ENCODE peak calls at places on chromosomes 2 and 18, in eight cellular contexts. U is GM03348, V is Calu3, A is kidney, X is colonic mucosa, B is NCI-H69, H is AG09319, W is transverse colon. P is an unnamed sample.

GRCh38 chr2:157492189-157492773 is 48.4 kb upstream of the CYTIP start:
- DNase-seq in A (peak; percentile 67), W (peak; percentile 77), B (peak; percentile 71), X (peak; percentile 77), V (peak; percentile 76), H (no peak), U (peak; percentile 78), P (peak; percentile 29)

GRCh38 chr2:166765141-166765540 is 123.1 kb upstream of the XIRP2 start:
- DNase-seq in X (no peak), U (no peak), A (no peak), H (no peak), B (peak; percentile 62), V (no peak), W (no peak), P (no peak)

GRCh38 chr2:177396630-177397460 is 4.3 kb downstream of the AGPS start:
- DNase-seq in V (peak; percentile 28), B (peak; percentile 26), W (no peak), X (no peak), U (peak; percentile 57), H (peak; percentile 24), A (no peak), P (no peak)

GRCh38 chr18:76764296-76764901 is 58.0 kb upstream of the ZNF236 start:
- DNase-seq in W (no peak), U (no peak), H (no peak), X (no peak), A (no peak), B (peak; percentile 25), V (no peak), P (peak; percentile 54)

GRCh38 chr2:37776487-37776886 is 105.0 kb upstream of the CDC42EP3 start:
- DNase-seq in W (no peak), A (no peak), U (peak; percentile 80), V (peak; percentile 24), X (no peak), H (no peak), B (no peak), P (no peak)

GRCh38 chr2:162487816-162488215 is 143.9 kb downstream of the GCA start:
- DNase-seq in A (no peak), V (no peak), X (no peak), B (no peak), U (no peak), H (no peak), W (no peak), P (no peak)

GRCh38 chr2:146917430-146918037 is 927.3 kb upstream of the ACVR2A start:
- DNase-seq in A (no peak), B (no peak), H (no peak), X (no peak), U (no peak), W (no peak), V (no peak), P (no peak)

GRCh38 chr2:237184192-237184922 is 98.7 kb downstream of the COPS8 start:
- DNase-seq in A (no peak), B (no peak), V (no peak), X (no peak), U (no peak), H (no peak), W (no peak), P (no peak)

GRCh38 chr2:151918308-151918707 is 90.1 kb upstream of the ARL5A start:
- DNase-seq in W (no peak), A (no peak), U (no peak), H (no peak), B (no peak), V (no peak), X (no peak), P (no peak)

GRCh38 chr2:102304268-102304667 is 7.1 kb upstream of the IL1RL1 start:
- DNase-seq in W (no peak), H (no peak), X (no peak), B (no peak), V (no peak), A (no peak), U (no peak), P (no peak)

GRCh38 chr18:50051288-50051687 is 143.7 kb downstream of the MYO5B start:
- DNase-seq in H (no peak), W (no peak), B (peak; percentile 59), V (peak; percentile 50), X (no peak), A (no peak), U (no peak), P (no peak)

GRCh38 chr2:150141241-150142001 is 346.0 kb downstream of the RND3 start:
- DNase-seq in A (no peak), X (no peak), B (peak; percentile 62), W (no peak), U (no peak), H (no peak), V (no peak), P (no peak)

GRCh38 chr18:52615321-52615720 is 275.3 kb downstream of the DCC start:
- DNase-seq in W (no peak), X (no peak), U (no peak), H (no peak), A (no peak), B (no peak), V (no peak), P (no peak)

GRCh38 chr18:32770181-32770650 is 2.6 kb downstream of the KLHL14 start:
- DNase-seq in V (no peak), U (no peak), W (no peak), X (no peak), B (peak; percentile 95), H (no peak), A (peak; percentile 85), P (no peak)

GRCh38 chr2:58727977-58728656 is 487.0 kb upstream of the FANCL start:
- DNase-seq in W (no peak), U (no peak), V (no peak), A (no peak), X (no peak), B (no peak), H (no peak), P (no peak)

GRCh38 chr2:179749210-179749609 is 112.2 kb downstream of the ZNF385B start:
- DNase-seq in X (no peak), B (peak; percentile 20), A (no peak), U (peak; percentile 51), V (no peak), H (no peak), W (no peak), P (no peak)

GRCh38 chr2:14454102-14454676 is 178.3 kb upstream of the LRATD1 start:
- DNase-seq in X (no peak), U (no peak), H (no peak), B (peak; percentile 58), W (no peak), A (no peak), V (no peak), P (no peak)

GRCh38 chr2:137925599-137925998 is 38.7 kb upstream of the HNMT start:
- DNase-seq in W (no peak), U (no peak), B (no peak), X (no peak), A (no peak), V (no peak), H (no peak), P (no peak)

GRCh38 chr18:5710676-5711075 is 166.9 kb upstream of the EPB41L3 start:
- DNase-seq in W (no peak), X (no peak), U (no peak), B (no peak), A (no peak), H (no peak), V (no peak), P (no peak)

GRCh38 chr2:641501-642430 is 35.4 kb downstream of the TMEM18 start:
- DNase-seq in X (no peak), H (no peak), B (no peak), W (no peak), V (peak; percentile 6), U (no peak), A (no peak), P (no peak)

GRCh38 chr2:130915149-130915548 is 78.4 kb downstream of the ARHGEF4 start:
- DNase-seq in X (no peak), W (no peak), V (no peak), A (no peak), U (no peak), B (no peak), H (no peak), P (no peak)

GRCh38 chr2:8445580-8445979 is 236.3 kb upstream of the ID2 start:
- DNase-seq in H (no peak), B (peak; percentile 32), W (no peak), A (no peak), X (no peak), U (no peak), V (no peak), P (no peak)

GRCh38 chr18:59267511-59268126 is 5.6 kb downstream of the RAX start:
- DNase-seq in B (peak; percentile 32), V (peak; percentile 45), W (no peak), X (no peak), H (no peak), U (no peak), A (no peak), P (peak; percentile 15)

GRCh38 chr2:241443486-241444223 is 64.7 kb downstream of the STK25 start:
- DNase-seq in H (peak; percentile 12), W (peak; percentile 71), X (peak; percentile 54), A (no peak), U (no peak), B (peak; percentile 11), V (peak; percentile 43), P (peak; percentile 1)

GRCh38 chr18:48545690-48546365 is 7.0 kb downstream of the CTIF start:
- DNase-seq in A (peak; percentile 83), W (peak; percentile 40), B (peak; percentile 90), X (no peak), H (no peak), U (peak; percentile 72), V (no peak), P (no peak)

GRCh38 chr2:108855194-108855593 is 68.6 kb downstream of the CCDC138 start:
- DNase-seq in B (peak; percentile 24), V (no peak), U (no peak), X (no peak), H (no peak), A (no peak), W (no peak), P (peak; percentile 6)

GRCh38 chr2:178227187-178227586 is 32.9 kb downstream of the OSBPL6 start:
- DNase-seq in X (no peak), W (no peak), H (no peak), V (no peak), B (no peak), U (peak; percentile 42), A (no peak), P (no peak)

GRCh38 chr2:39516347-39517101 is 79.4 kb upstream of the MAP4K3 start:
- DNase-seq in H (no peak), V (no peak), X (no peak), A (no peak), B (peak; percentile 82), U (peak; percentile 17), W (peak; percentile 29), P (no peak)

GRCh38 chr18:37493352-37493935 is 72.2 kb downstream of the CELF4 start:
- DNase-seq in U (no peak), H (no peak), V (no peak), X (no peak), B (peak; percentile 38), A (no peak), W (no peak), P (no peak)

GRCh38 chr2:96934096-96934495 is 52.3 kb downstream of the FAM178B start:
- DNase-seq in H (no peak), A (peak; percentile 35), U (no peak), B (peak; percentile 79), W (no peak), X (no peak), V (no peak), P (no peak)

GRCh38 chr2:169225906-169226305 is 136.4 kb downstream of the LRP2 start:
- DNase-seq in B (no peak), X (no peak), U (no peak), W (no peak), H (no peak), V (no peak), A (no peak), P (no peak)

P was measured in NCI-H1105.